ENCODE peak calls at places on chromosomes 1 and 21, in ten cellular contexts. C is GM23248, U is GM12878, P is hepatocyte, L is lower lobe of right lung, F is A549, J is SJCRH30, G is cardiac muscle cell, W is dorsolateral prefrontal cortex, I is prostate gland. X is an unnamed sample.

GRCh38 chr1:2115008-2115921 is 65.1 kb downstream of the PRKCZ start:
- DNase-seq in G (no peak), J (no peak), C (peak; percentile 60), U (no peak), F (no peak), I (no peak), P (no peak), L (peak; percentile 35), W (no peak), X (no peak)

GRCh38 chr1:21098186-21098915 is 78.3 kb downstream of the EIF4G3 start:
- DNase-seq in I (no peak), J (no peak), L (no peak), C (no peak), W (no peak), G (no peak), P (no peak), F (no peak), U (no peak), X (no peak)

GRCh38 chr1:157961805-157962762 is 31.4 kb upstream of the KIRREL1 start:
- DNase-seq in C (peak; percentile 87), G (no peak), P (peak; percentile 75), J (peak; percentile 23), L (no peak), I (no peak), U (no peak), F (peak; percentile 16), W (no peak), X (no peak)

GRCh38 chr1:115647000-115647399 is 5.2 kb downstream of the VANGL1 start:
- DNase-seq in J (no peak), U (no peak), I (no peak), L (no peak), F (no peak), C (no peak), W (no peak), G (no peak), P (no peak), X (no peak)

GRCh38 chr1:40634901-40635655 is 30.4 kb downstream of the RIMS3 start:
- DNase-seq in F (no peak), C (peak; percentile 30), W (no peak), P (no peak), L (no peak), I (no peak), U (no peak), G (no peak), J (no peak), X (no peak)

GRCh38 chr1:155052412-155053400 is 1.6 kb downstream of the ADAM15 start:
- DNase-seq in L (no peak), U (no peak), F (peak; percentile 29), P (no peak), W (no peak), J (no peak), I (peak; percentile 37), G (no peak), C (peak; percentile 37), X (no peak)

GRCh38 chr1:155277896-155278688 is 829 bp downstream of the HCN3 start:
- DNase-seq in J (peak; percentile 65), L (peak; percentile 72), I (peak; percentile 26), W (peak; percentile 36), U (no peak), G (peak; percentile 87), F (peak; percentile 69), C (peak; percentile 59), P (peak; percentile 85), X (no peak)

GRCh38 chr1:25581764-25582163 is 34.8 kb upstream of the MAN1C1 start:
- DNase-seq in C (no peak), W (no peak), F (no peak), J (no peak), U (no peak), L (no peak), P (no peak), I (no peak), G (no peak), X (no peak)

GRCh38 chr1:203592728-203593127 is 33.9 kb upstream of the ATP2B4 start:
- DNase-seq in U (no peak), L (no peak), C (peak; percentile 45), P (no peak), I (no peak), J (no peak), W (no peak), G (no peak), F (no peak), X (no peak)

GRCh38 chr1:211335507-211336157 is 9.0 kb downstream of the TRAF5 start:
- DNase-seq in F (no peak), G (no peak), I (no peak), L (no peak), P (no peak), C (no peak), J (no peak), U (no peak), W (no peak), X (no peak)

GRCh38 chr21:27498025-27498424 is 531.1 kb upstream of the ADAMTS5 start:
- DNase-seq in U (no peak), I (no peak), L (no peak), P (no peak), F (no peak), J (no peak), G (no peak), C (peak; percentile 38), W (no peak), X (no peak)

GRCh38 chr21:45074818-45075605 is 632 bp downstream of the ADARB1 start:
- DNase-seq in C (peak; percentile 52), I (no peak), U (no peak), W (no peak), L (no peak), J (peak; percentile 46), F (peak; percentile 39), P (peak; percentile 37), G (peak; percentile 65), X (no peak)

GRCh38 chr1:217627431-217627830 is 3.5 kb downstream of the GPATCH2 start:
- DNase-seq in I (no peak), J (no peak), W (no peak), G (no peak), L (no peak), C (no peak), U (no peak), F (no peak), P (no peak), X (no peak)

DNA sequence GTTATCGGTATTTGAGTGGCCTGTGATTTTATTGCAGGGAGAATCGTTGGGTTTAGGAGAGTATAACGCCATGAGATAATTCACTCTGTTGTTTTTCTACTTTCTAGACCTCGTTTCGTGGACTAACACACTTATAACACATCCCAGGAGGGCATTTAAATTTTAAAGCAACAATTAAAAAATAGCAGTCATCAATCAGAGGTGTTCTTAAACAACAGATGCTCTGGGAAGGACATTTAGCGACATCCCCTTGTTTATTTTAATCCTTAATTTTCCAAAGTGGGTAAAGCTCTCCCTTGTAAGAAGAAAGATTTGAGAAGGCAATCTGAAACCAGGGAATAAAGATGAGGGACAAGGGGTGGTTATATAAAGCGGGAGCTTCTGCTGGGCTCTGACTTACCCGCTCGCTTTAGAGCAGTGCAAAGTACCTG is 4.9 kb downstream of the PBX1 start:
- DNase-seq in G (no peak), P (no peak), L (no peak), F (no peak), I (no peak), J (no peak), W (no peak), C (peak; percentile 42), U (no peak), X (no peak)
- H3K4me3 ChIP-seq in G (peak overlapping the region; percentile 97), P (peak overlapping the region; percentile 20), L (peak overlapping the region; percentile 69), F (peak overlapping the region; percentile 59), I (peak overlapping the region; percentile 66), J (no peak overlapping the region), W (peak overlapping the region; percentile 50), C (peak overlapping the region; percentile 84), U (no peak overlapping the region), X (peak overlapping the region; percentile 72)

DNA sequence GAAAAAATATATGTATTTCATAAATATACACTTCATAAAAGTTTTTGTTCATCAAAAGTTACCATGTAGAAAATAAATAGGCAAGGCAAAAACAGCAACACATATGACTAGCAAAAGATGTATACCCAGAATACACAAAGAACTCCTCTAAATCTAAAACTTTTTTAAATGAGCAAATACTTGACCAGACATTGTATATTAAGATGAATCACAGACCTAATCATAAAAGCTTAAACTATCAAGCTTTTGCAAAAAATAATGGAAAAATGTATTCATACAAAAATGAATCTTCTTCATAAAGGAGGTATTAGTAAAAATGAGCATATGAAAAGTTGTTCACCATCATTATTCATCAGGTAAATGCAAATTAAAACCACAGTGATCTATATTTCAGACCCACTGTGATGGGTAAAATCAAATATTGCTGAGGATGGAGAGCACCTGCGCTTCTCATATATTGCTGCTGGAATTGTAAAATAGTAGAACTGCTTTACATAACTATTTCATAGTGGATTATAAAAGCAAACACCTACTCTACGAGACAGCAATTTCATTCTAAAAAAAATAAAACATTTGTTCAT is 78.3 kb upstream of the RGS1 start:
- DNase-seq in U (no peak), L (no peak), C (no peak), W (no peak), G (no peak), J (no peak), P (no peak), F (no peak), I (no peak), X (no peak)
- H3K27ac ChIP-seq in U (no peak overlapping the region), L (no peak overlapping the region), C (no peak overlapping the region), W (no peak overlapping the region), G (no peak overlapping the region), J (no peak overlapping the region), P (no peak overlapping the region), F (peak overlapping the region; percentile 41), I (peak overlapping the region; percentile 62), X (no peak overlapping the region)

GRCh38 chr1:15961492-15961891 is 14.4 kb downstream of the ZBTB17 start:
- DNase-seq in G (no peak), U (no peak), L (no peak), I (no peak), W (no peak), J (no peak), C (no peak), P (no peak), F (no peak), X (peak; percentile 31)
- H3K4me3 ChIP-seq in G (no peak overlapping the region), U (no peak overlapping the region), L (no peak overlapping the region), I (no peak overlapping the region), W (no peak overlapping the region), J (no peak overlapping the region), C (no peak overlapping the region), P (no peak overlapping the region), F (no peak overlapping the region), X (no peak overlapping the region)

DNA sequence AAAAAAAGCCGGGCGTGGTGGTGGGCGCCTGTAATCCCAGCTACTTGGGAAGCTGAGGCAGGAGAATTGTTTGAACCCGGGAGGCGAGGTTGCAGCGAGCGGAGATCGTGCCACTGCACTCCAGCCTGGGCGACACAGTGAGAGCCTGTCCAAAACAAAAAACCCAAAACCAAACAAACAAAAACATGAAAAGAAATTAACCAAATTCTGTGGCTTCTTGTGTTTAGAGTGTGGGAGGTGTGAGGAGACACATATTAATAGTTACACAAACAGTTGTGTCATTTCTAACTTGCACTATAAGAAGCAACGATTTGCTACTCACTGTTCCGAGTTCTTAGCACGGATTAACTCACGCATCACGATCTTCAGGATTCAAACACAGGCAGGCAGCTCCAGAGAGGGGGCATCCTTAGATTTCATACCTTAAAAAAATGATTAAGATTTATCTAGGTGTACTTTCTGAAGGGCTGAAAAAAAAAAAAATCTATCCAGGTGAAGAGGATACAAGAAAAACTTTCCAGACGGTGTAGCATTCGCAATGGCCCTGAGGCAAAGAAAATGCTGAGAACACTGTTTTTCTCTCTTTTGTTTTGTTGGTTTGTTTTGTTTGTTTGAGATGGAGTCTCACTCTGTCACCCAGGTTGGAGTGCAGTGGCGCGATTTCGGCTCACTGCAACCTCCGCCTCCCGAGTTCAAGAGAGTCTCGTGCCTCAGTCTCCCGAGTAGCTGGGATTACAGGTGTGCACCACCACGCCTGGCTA is 713 bp upstream of the HMGCL start:
- DNase-seq in F (no peak), W (no peak), C (peak; percentile 15), U (peak; percentile 49), I (no peak), P (no peak), J (no peak), L (no peak), G (no peak), X (no peak)
- H3K27ac ChIP-seq in F (peak overlapping the region; percentile 85), W (peak overlapping the region; percentile 98), C (peak overlapping the region; percentile 81), U (peak overlapping the region; percentile 82), I (peak overlapping the region; percentile 91), P (peak overlapping the region; percentile 97), J (no peak overlapping the region), L (peak overlapping the region; percentile 95), G (no peak overlapping the region), X (no peak overlapping the region)

X was measured in suprapubic skin.